ENCODE peak calls at places on chromosome 2, in ten cellular contexts. K is Calu3, B is transverse colon, V is A549, M is thyroid gland, Z is GM12865, N is mesothelial cell of epicardium, F is fibroblast of pulmonary artery, J is AG09309, H is epithelial cell of esophagus. Q is an unnamed sample.

GRCh38 chr2:198494940-198495339 is 690.5 kb downstream of the PLCL1 start:
- DNase-seq in K (no peak), B (peak), V (no peak), M (no peak), Z (no peak), N (no peak), F (no peak), J (no peak), H (no peak), Q (no peak)

GRCh38 chr2:10238991-10239485 is 63.7 kb upstream of the HPCAL1 start:
- DNase-seq in K (no peak), B (no peak), V (no peak), M (no peak), Z (no peak), N (no peak), F (no peak), J (no peak), H (no peak), Q (no peak)

GRCh38 chr2:38592951-38593350 is 9.8 kb downstream of the HNRNPLL start:
- DNase-seq in K (no peak), B (no peak), V (no peak), M (no peak), Z (no peak), N (no peak), F (no peak), J (no peak), H (peak), Q (no peak)

GRCh38 chr2:11672404-11672803 is 2.4 kb upstream of the NTSR2 start:
- DNase-seq in K (no peak), B (no peak), V (no peak), M (no peak), Z (no peak), N (no peak), F (no peak), J (no peak), H (no peak), Q (no peak)

GRCh38 chr2:74316616-74317295 is 26.5 kb downstream of the SLC4A5 start:
- DNase-seq in K (no peak), B (no peak), V (no peak), M (no peak), Z (no peak), N (no peak), F (no peak), J (no peak), H (no peak), Q (no peak)

GRCh38 chr2:141331127-141331526 is 799.7 kb downstream of the LRP1B start:
- DNase-seq in K (no peak), B (no peak), V (peak), M (no peak), Z (no peak), N (no peak), F (peak), J (peak), H (peak), Q (no peak)

GRCh38 chr2:238946586-238947242 is 98.8 kb downstream of the TWIST2 start:
- DNase-seq in K (no peak), B (no peak), V (no peak), M (no peak), Z (no peak), N (peak), F (no peak), J (no peak), H (no peak), Q (no peak)

GRCh38 chr2:119366649-119367471 is at the start of the genes C2orf76 and DBI:
- DNase-seq in K (peak), B (peak), V (peak), M (peak), Z (peak), N (peak), F (peak), J (peak), H (peak), Q (peak)

GRCh38 chr2:141723834-141724233 is 407.0 kb downstream of the LRP1B start:
- DNase-seq in K (no peak), B (no peak), V (no peak), M (no peak), Z (no peak), N (no peak), F (no peak), J (no peak), H (no peak), Q (no peak)

GRCh38 chr2:203673933-203674332 is 32.5 kb upstream of the CD28 start:
- DNase-seq in K (no peak), B (peak), V (no peak), M (no peak), Z (peak), N (no peak), F (no peak), J (no peak), H (peak), Q (peak)

GRCh38 chr2:28390857-28391563 is 1.6 kb upstream of the FOSL2 start:
- DNase-seq in K (peak), B (peak), V (peak), M (peak), Z (no peak), N (peak), F (peak), J (no peak), H (peak), Q (peak)

GRCh38 chr2:174145827-174146226 is 102.5 kb downstream of the OLA1 start:
- DNase-seq in K (no peak), B (no peak), V (no peak), M (no peak), Z (peak), N (no peak), F (peak), J (no peak), H (peak), Q (no peak)

GRCh38 chr2:135490381-135490780 is 40.6 kb downstream of the ZRANB3 start:
- DNase-seq in K (no peak), B (no peak), V (no peak), M (no peak), Z (no peak), N (no peak), F (peak), J (no peak), H (no peak), Q (no peak)

GRCh38 chr2:217797170-217797569 is 205.6 kb downstream of the TNS1 start:
- DNase-seq in K (no peak), B (no peak), V (no peak), M (no peak), Z (no peak), N (no peak), F (no peak), J (no peak), H (no peak), Q (peak)

GRCh38 chr2:227201806-227202205 is 37.4 kb downstream of the COL4A3 start:
- DNase-seq in K (no peak), B (no peak), V (no peak), M (no peak), Z (no peak), N (no peak), F (no peak), J (no peak), H (no peak), Q (no peak)

GRCh38 chr2:3642521-3643215 is 15.3 kb upstream of the ALLC start:
- DNase-seq in K (no peak), B (no peak), V (no peak), M (no peak), Z (no peak), N (peak), F (no peak), J (no peak), H (no peak), Q (no peak)

GRCh38 chr2:239936838-239937581 is 88.1 kb downstream of the NDUFA10 start:
- DNase-seq in K (no peak), B (no peak), V (no peak), M (no peak), Z (no peak), N (no peak), F (no peak), J (no peak), H (no peak), Q (no peak)

GRCh38 chr2:216635171-216635570 is 2.0 kb downstream of the IGFBP2 start:
- DNase-seq in K (no peak), B (no peak), V (no peak), M (no peak), Z (no peak), N (no peak), F (no peak), J (no peak), H (no peak), Q (peak)

GRCh38 chr2:182952741-182953450 is 85.4 kb downstream of the NCKAP1 start:
- DNase-seq in K (no peak), B (no peak), V (no peak), M (no peak), Z (no peak), N (no peak), F (peak), J (peak), H (peak), Q (no peak)

GRCh38 chr2:59413751-59414570 is 1139.5 kb downstream of the BCL11A start:
- DNase-seq in K (no peak), B (no peak), V (no peak), M (no peak), Z (no peak), N (no peak), F (no peak), J (no peak), H (no peak), Q (no peak)

GRCh38 chr2:52862801-52863200 is 904.8 kb upstream of the CHAC2 start:
- DNase-seq in K (no peak), B (no peak), V (no peak), M (no peak), Z (no peak), N (no peak), F (peak), J (no peak), H (peak), Q (no peak)

GRCh38 chr2:173752152-173752551 is 213.0 kb downstream of the SP3 start:
- DNase-seq in K (peak), B (no peak), V (no peak), M (no peak), Z (peak), N (no peak), F (peak), J (peak), H (peak), Q (no peak)

GRCh38 chr2:3785220-3785889 is 82.0 kb downstream of the DCDC2C start:
- DNase-seq in K (no peak), B (no peak), V (no peak), M (no peak), Z (no peak), N (no peak), F (no peak), J (no peak), H (peak), Q (no peak)

GRCh38 chr2:19826874-19827273 is 74.9 kb downstream of the TTC32 start:
- DNase-seq in K (no peak), B (no peak), V (no peak), M (no peak), Z (no peak), N (no peak), F (no peak), J (no peak), H (no peak), Q (no peak)

GRCh38 chr2:218944759-218945404 is 14.6 kb upstream of the CDK5R2 start:
- DNase-seq in K (no peak), B (no peak), V (no peak), M (no peak), Z (no peak), N (no peak), F (no peak), J (no peak), H (no peak), Q (no peak)

GRCh38 chr2:61456746-61457420 is 14.0 kb downstream of the USP34 start:
- DNase-seq in K (no peak), B (no peak), V (no peak), M (peak), Z (no peak), N (no peak), F (no peak), J (no peak), H (no peak), Q (no peak)

GRCh38 chr2:216693414-216694100 is 1.8 kb downstream of the IGFBP5 start:
- DNase-seq in K (no peak), B (no peak), V (peak), M (no peak), Z (no peak), N (no peak), F (no peak), J (no peak), H (no peak), Q (no peak)

GRCh38 chr2:9749546-9750223 is 93.6 kb upstream of the TAF1B start:
- DNase-seq in K (no peak), B (no peak), V (no peak), M (no peak), Z (no peak), N (no peak), F (no peak), J (no peak), H (no peak), Q (no peak)

GRCh38 chr2:134367915-134368911 is 114.3 kb downstream of the MGAT5 start:
- DNase-seq in K (no peak), B (no peak), V (no peak), M (no peak), Z (no peak), N (no peak), F (peak), J (no peak), H (no peak), Q (no peak)

GRCh38 chr2:237677951-237678481 is 50.6 kb downstream of the LRRFIP1 start:
- DNase-seq in K (no peak), B (no peak), V (no peak), M (no peak), Z (no peak), N (no peak), F (peak), J (peak), H (no peak), Q (no peak)

GRCh38 chr2:21117688-21118087 is 6.1 kb upstream of the TDRD15 start:
- DNase-seq in K (no peak), B (no peak), V (no peak), M (no peak), Z (no peak), N (no peak), F (no peak), J (no peak), H (no peak), Q (no peak)
- TF ChIP-seq CTCF in K (no peak), B (no peak), V (no peak), M (no peak), Z (no peak), N (no peak), F (no peak), J (no peak), H (no peak), Q (no peak)

GRCh38 chr2:96264656-96265348 is 995 bp downstream of the TMEM127 start:
- DNase-seq in K (peak), B (no peak), V (peak), M (peak), Z (peak), N (peak), F (peak), J (no peak), H (peak), Q (peak)
- TF ChIP-seq CTCF in K (no peak), B (no peak), V (no peak), M (no peak), Z (peak), N (no peak), F (peak), J (peak), H (peak), Q (no peak)

GRCh38 chr2:200525882-200526651 is at the start of gene SGO2:
- DNase-seq in K (peak), B (peak), V (peak), M (peak), Z (peak), N (peak), F (peak), J (peak), H (peak), Q (peak)
- TF ChIP-seq CTCF in K (no peak), B (no peak), V (no peak), M (no peak), Z (no peak), N (no peak), F (peak), J (peak), H (peak), Q (no peak)

GRCh38 chr2:213187833-213188532 is 36.6 kb upstream of the IKZF2 start:
- DNase-seq in K (peak), B (no peak), V (peak), M (peak), Z (no peak), N (peak), F (peak), J (no peak), H (peak), Q (no peak)

GRCh38 chr2:213188533-213188867 is 37.1 kb upstream of the IKZF2 start:
- DNase-seq in K (no peak), B (no peak), V (no peak), M (no peak), Z (no peak), N (no peak), F (no peak), J (no peak), H (no peak), Q (no peak)

GRCh38 chr2:213187386-213187785 is 36.0 kb upstream of the IKZF2 start:
- DNase-seq in K (no peak), B (no peak), V (no peak), M (no peak), Z (no peak), N (no peak), F (no peak), J (no peak), H (no peak), Q (no peak)

GRCh38 chr2:213188971-213189899 is 37.8 kb upstream of the IKZF2 start:
- DNase-seq in K (no peak), B (no peak), V (no peak), M (peak), Z (peak), N (peak), F (peak), J (no peak), H (peak), Q (no peak)

GRCh38 chr2:213185147-213185822 is 33.9 kb upstream of the IKZF2 start:
- DNase-seq in K (no peak), B (no peak), V (no peak), M (no peak), Z (peak), N (no peak), F (no peak), J (no peak), H (no peak), Q (no peak)
- TF ChIP-seq CTCF in K (no peak), B (no peak), V (no peak), M (no peak), Z (no peak), N (no peak), F (no peak), J (no peak), H (no peak), Q (no peak)

DNA sequence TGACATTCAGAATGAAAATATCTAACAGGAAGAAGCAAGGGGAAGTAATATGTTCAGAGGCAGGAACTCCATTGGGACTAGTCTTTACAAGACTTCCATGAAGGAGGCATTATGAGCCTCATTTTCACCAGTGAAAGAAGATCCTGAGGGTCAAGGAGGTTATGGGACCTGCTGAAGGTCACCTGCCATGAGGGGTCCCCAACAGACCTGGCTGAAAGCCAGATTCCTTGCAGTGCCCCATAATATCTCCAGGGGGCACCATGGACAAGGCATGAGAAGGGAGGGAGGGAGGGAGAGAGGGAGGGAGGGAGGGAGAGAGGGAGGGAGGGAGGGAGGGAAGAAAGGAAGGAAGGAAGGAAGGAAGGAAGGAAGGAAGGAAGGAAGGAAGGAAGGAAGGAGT is 27.9 kb downstream of the XDH start:
- DNase-seq in K (peak), B (no peak), V (no peak), M (peak), Z (no peak), N (no peak), F (no peak), J (no peak), H (peak), Q (no peak)
- TF ChIP-seq CTCF in K (no peak), B (no peak), V (peak), M (no peak), Z (no peak), N (no peak), F (no peak), J (peak), H (no peak), Q (no peak)

GRCh38 chr2:168850846-168851245 is 39.4 kb downstream of the SPC25 start:
- DNase-seq in K (no peak), B (no peak), V (no peak), M (no peak), Z (no peak), N (no peak), F (no peak), J (no peak), H (no peak), Q (no peak)

GRCh38 chr2:168851674-168852320 is 38.4 kb downstream of the SPC25 start:
- DNase-seq in K (peak), B (no peak), V (no peak), M (peak), Z (no peak), N (no peak), F (peak), J (peak), H (peak), Q (no peak)

GRCh38 chr2:168852487-168852886 is 37.7 kb downstream of the SPC25 start:
- DNase-seq in K (no peak), B (no peak), V (no peak), M (no peak), Z (no peak), N (no peak), F (no peak), J (no peak), H (no peak), Q (no peak)

GRCh38 chr2:168848220-168848619 is 42.0 kb downstream of the SPC25 start:
- DNase-seq in K (peak), B (no peak), V (no peak), M (no peak), Z (no peak), N (no peak), F (no peak), J (no peak), H (no peak), Q (no peak)

GRCh38 chr2:168849610-168850009 is 40.6 kb downstream of the SPC25 start:
- DNase-seq in K (peak), B (peak), V (no peak), M (peak), Z (peak), N (no peak), F (peak), J (no peak), H (peak), Q (no peak)
- TF ChIP-seq CTCF in K (peak), B (peak), V (no peak), M (no peak), Z (no peak), N (no peak), F (peak), J (no peak), H (peak), Q (peak)

GRCh38 chr2:77428946-77429345 is 93.2 kb downstream of the LRRTM4 start:
- DNase-seq in K (no peak), B (no peak), V (no peak), M (no peak), Z (no peak), N (no peak), F (no peak), J (no peak), H (no peak), Q (no peak)

GRCh38 chr2:77434880-77435279 is 87.3 kb downstream of the LRRTM4 start:
- DNase-seq in K (no peak), B (no peak), V (no peak), M (no peak), Z (no peak), N (no peak), F (no peak), J (no peak), H (no peak), Q (no peak)
- TF ChIP-seq CTCF in K (no peak), B (no peak), V (no peak), M (no peak), Z (no peak), N (no peak), F (no peak), J (no peak), H (no peak), Q (no peak)

DNA sequence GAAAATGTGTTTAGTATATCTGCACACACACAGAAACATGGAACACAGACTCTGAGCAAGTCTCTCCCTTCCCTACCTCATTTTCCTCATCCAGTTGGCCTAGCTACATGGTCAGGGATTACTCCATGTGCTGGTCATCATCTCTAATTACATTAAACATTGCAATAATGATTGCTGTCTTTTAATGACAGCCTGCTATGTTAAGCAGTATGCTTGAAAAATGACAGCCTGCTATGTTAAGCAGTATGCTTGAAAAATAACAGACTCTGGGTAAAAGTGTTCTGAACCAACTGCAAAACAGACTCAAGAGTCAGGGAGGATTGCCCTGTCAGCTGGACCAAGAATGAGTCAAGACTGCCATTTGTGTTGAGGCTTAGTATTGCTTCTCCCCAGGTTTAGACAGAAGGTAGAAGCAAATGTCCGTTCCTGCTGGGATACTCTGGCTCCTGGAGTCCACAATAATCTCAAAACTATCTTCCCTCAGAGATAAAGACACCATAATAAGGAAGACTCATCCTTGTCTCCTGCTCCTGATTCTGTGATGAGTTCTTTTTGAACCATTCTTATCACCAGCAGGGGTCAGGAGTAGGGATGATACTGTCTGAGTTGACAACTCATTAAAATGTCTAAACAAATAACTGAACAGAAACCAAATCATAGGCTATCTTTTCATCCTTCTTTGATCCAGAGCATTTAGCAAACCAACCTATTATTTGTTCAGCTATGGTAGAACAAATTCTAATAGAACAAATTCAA is 57.7 kb downstream of the CCDC93 start:
- DNase-seq in K (no peak), B (no peak), V (no peak), M (no peak), Z (no peak), N (no peak), F (no peak), J (no peak), H (peak), Q (no peak)
- TF ChIP-seq CTCF in K (no peak), B (no peak), V (peak), M (no peak), Z (no peak), N (no peak), F (peak), J (peak), H (peak), Q (peak)